ENCODE peak calls at places on chromosomes 5 and 9, in ten cellular contexts. B is Panc1, Z is GM23338, D is stomach, H is SK-N-SH, E is sigmoid colon, T is breast epithelium, R is endothelial cell of umbilical vein, V is suprapubic skin, A is HL-60. N is an unnamed sample.

GRCh38 chr5:4640793-4641192 is 499.3 kb upstream of the ADAMTS16 start:
- DNase-seq in A (no peak), B (no peak), Z (peak), R (no peak), D (no peak), E (no peak), H (no peak), V (no peak), T (no peak), N (no peak)

GRCh38 chr9:91795500-91796241 is 154.4 kb downstream of the ROR2 start:
- DNase-seq in B (no peak), D (no peak), E (peak), H (no peak), Z (no peak), A (no peak), R (no peak), T (no peak), V (no peak), N (no peak)

GRCh38 chr5:140190868-140191209 is 15.9 kb downstream of the CYSTM1 start:
- DNase-seq in T (no peak), B (no peak), H (no peak), D (no peak), A (no peak), Z (no peak), R (peak), E (no peak), V (no peak), N (no peak)

GRCh38 chr9:115442054-115442453 is 324.1 kb upstream of the TNC start:
- DNase-seq in H (no peak), R (no peak), V (no peak), E (no peak), T (no peak), A (no peak), Z (no peak), D (no peak), B (no peak), N (no peak)

GRCh38 chr5:155147222-155147621 is 133.7 kb downstream of the KIF4B start:
- DNase-seq in V (no peak), Z (no peak), A (no peak), E (no peak), D (no peak), T (no peak), R (peak), B (no peak), H (peak), N (no peak)

GRCh38 chr5:72066658-72067057 is 40.6 kb upstream of the MAP1B start:
- DNase-seq in B (no peak), V (no peak), Z (no peak), H (no peak), A (no peak), D (no peak), T (no peak), E (no peak), R (no peak), N (no peak)

GRCh38 chr9:4490705-4491620 is 695 bp downstream of the SLC1A1 start:
- DNase-seq in V (no peak), T (no peak), B (no peak), Z (peak), R (peak), E (no peak), H (peak), D (no peak), A (no peak), N (no peak)

GRCh38 chr9:124537926-124538325 is 30.7 kb upstream of the NR5A1 start:
- DNase-seq in A (no peak), B (no peak), H (no peak), R (no peak), E (no peak), T (no peak), D (peak), V (no peak), Z (no peak), N (peak)

GRCh38 chr9:114366334-114367128 is 21.3 kb downstream of the AKNA start:
- DNase-seq in E (no peak), D (no peak), Z (no peak), H (no peak), B (no peak), V (no peak), A (peak), R (no peak), T (no peak), N (peak)

GRCh38 chr5:33231214-33231710 is 209.5 kb upstream of the TARS1 start:
- DNase-seq in H (no peak), B (no peak), E (no peak), D (no peak), T (no peak), Z (no peak), R (no peak), V (no peak), A (no peak), N (no peak)

GRCh38 chr9:137305060-137305787 is 3.2 kb upstream of the NRARP start:
- DNase-seq in A (peak), E (no peak), B (no peak), V (peak), R (peak), D (peak), T (no peak), Z (peak), H (peak), N (peak)

GRCh38 chr5:124669300-124669648 is 77.2 kb downstream of the ZNF608 start:
- DNase-seq in A (no peak), D (no peak), B (no peak), T (no peak), Z (no peak), H (no peak), V (no peak), E (no peak), R (no peak), N (no peak)

GRCh38 chr9:14645648-14646047 is 47.6 kb downstream of the ZDHHC21 start:
- DNase-seq in B (no peak), H (no peak), T (no peak), D (no peak), A (no peak), E (no peak), V (no peak), R (no peak), Z (no peak), N (no peak)

GRCh38 chr5:69238760-69239251 is 4.1 kb downstream of the CDK7 start:
- DNase-seq in H (no peak), B (peak), Z (no peak), A (no peak), D (no peak), E (no peak), V (no peak), R (peak), T (no peak), N (no peak)

GRCh38 chr9:37034320-37034937 is 361 bp upstream of the PAX5 start:
- DNase-seq in B (no peak), E (no peak), A (peak), Z (peak), T (no peak), H (peak), D (no peak), V (no peak), R (no peak), N (peak)

GRCh38 chr5:137870647-137871339 is 3.1 kb downstream of the MYOT start:
- DNase-seq in B (no peak), V (no peak), A (no peak), R (no peak), Z (no peak), D (no peak), E (no peak), T (no peak), H (no peak), N (no peak)

GRCh38 chr9:3968891-3969290 is 331.0 kb downstream of the GLIS3 start:
- DNase-seq in V (no peak), Z (no peak), R (no peak), T (peak), E (no peak), A (no peak), H (no peak), D (no peak), B (peak), N (no peak)

GRCh38 chr5:136034976-136035375 is 6.2 kb downstream of the TGFBI start:
- DNase-seq in Z (no peak), H (no peak), V (no peak), R (no peak), A (no peak), T (no peak), D (no peak), E (peak), B (no peak), N (no peak)

DNA sequence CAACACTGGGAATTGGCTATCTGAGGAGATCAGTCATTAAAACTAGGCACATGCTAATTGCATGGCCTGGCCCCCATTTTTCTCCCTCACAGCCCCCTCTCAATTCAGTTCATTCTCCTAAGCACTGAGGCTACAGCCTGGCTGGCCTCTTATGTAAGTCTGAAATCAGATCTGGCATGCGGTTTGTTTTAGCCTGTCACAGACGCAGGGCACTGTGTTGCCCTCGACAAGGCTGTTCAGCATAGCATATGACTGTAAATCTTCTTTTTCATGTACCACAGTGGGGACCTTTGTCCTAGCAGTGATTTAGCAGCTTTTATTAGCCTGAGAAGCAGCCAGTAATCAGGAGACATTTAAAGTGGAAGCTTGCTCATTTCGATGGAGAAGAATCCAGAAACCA is 57.9 kb downstream of the RORB start:
- DNase-seq in A (no peak), D (no peak), T (no peak), R (no peak), B (no peak), V (no peak), H (peak), Z (no peak), E (no peak), N (no peak)
- H3K27ac ChIP-seq in A (no peak), D (no peak), T (no peak), R (no peak), B (no peak), V (no peak), H (peak), Z (no peak), E (no peak), N (no peak)

GRCh38 chr5:180825768-180826525 is 23.3 kb upstream of the MGAT1 start:
- DNase-seq in Z (no peak), B (peak), H (no peak), A (no peak), V (no peak), D (peak), R (peak), T (peak), E (peak), N (peak)

GRCh38 chr5:180829711-180830110 is 27.1 kb upstream of the MGAT1 start:
- DNase-seq in D (no peak), A (no peak), H (no peak), B (no peak), T (no peak), Z (no peak), V (no peak), E (no peak), R (no peak), N (no peak)

GRCh38 chr5:180832638-180833068 is 28.4 kb downstream of the ZFP62 start:
- DNase-seq in D (no peak), H (no peak), B (no peak), Z (no peak), V (no peak), T (no peak), A (no peak), R (no peak), E (no peak), N (peak)

GRCh38 chr5:180830253-180831138 is 27.9 kb upstream of the MGAT1 start:
- DNase-seq in T (peak), B (no peak), D (peak), A (no peak), E (peak), V (peak), H (peak), R (no peak), Z (peak), N (peak)

GRCh38 chr5:180831139-180832080 is 28.8 kb upstream of the MGAT1 start:
- DNase-seq in A (peak), B (peak), T (peak), V (peak), E (peak), D (peak), R (peak), Z (peak), H (peak), N (peak)
- TF ChIP-seq POLR2AphosphoS5 in A (peak), B (peak), T (peak), V (peak), E (peak), D (peak), R (peak), Z (peak), H (peak), N (peak)

DNA sequence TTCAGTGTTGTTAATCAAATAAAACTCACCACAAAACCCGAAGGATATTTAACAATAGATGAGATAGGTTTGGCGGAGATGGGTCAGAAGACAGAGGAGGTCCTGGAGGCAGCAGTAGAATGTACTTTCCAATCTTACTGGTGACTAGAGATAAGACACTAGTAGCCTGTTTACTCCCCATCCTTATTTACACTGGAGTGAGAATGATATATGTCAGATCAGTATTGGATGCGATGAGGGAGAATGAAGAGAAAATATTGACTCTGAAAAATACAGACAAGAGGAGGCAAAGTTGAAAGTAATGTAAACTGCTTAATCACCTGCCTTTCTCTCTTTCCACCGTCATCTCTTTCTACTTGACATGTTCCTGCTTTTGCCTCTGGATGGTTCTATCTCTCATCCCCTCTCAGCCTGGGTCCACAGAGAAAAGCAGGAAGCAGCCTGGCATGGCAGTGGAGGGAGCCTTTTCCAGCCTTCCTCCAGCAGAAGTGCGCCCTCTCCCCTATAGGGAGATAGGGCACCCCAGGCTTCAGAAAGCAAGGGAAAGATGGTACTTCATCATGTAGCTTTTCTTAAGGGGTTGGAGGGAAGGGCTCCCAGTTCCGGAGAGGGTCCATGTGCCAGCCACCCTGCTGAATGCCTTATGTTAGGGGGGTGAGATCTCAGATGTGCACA is 11.1 kb downstream of the PALM2AKAP2 start:
- DNase-seq in R (no peak), Z (peak), A (no peak), B (no peak), V (no peak), H (no peak), E (no peak), T (no peak), D (no peak), N (no peak)
- H3K27ac ChIP-seq in R (no peak), Z (no peak), A (no peak), B (no peak), V (no peak), H (peak), E (no peak), T (no peak), D (no peak), N (no peak)

DNA sequence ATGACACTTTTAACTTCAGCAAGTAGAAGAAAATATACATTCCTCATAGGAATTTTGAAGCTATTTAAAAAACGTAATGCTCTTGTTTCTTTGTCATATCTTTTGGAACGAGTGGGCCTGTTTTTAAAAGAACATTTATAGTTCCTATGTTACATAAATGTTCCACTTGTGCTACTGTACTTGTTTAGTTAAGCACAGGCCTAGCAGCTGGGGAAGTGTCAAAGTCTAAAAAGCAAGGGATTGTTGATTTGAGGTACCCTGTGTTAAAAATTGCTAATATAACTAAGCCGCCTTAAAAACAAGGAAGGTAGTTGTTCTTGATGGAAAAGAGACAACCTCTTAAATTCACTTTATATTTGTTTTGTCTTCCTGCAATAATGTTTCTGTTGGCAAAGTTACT is 27.2 kb upstream of the ELL2 start:
- DNase-seq in A (no peak), Z (no peak), D (no peak), H (no peak), V (no peak), T (no peak), R (no peak), B (no peak), E (no peak), N (no peak)
- TF ChIP-seq POLR2AphosphoS5 in A (no peak), Z (no peak), D (no peak), H (no peak), V (no peak), T (no peak), R (no peak), B (no peak), E (no peak), N (no peak)

DNA sequence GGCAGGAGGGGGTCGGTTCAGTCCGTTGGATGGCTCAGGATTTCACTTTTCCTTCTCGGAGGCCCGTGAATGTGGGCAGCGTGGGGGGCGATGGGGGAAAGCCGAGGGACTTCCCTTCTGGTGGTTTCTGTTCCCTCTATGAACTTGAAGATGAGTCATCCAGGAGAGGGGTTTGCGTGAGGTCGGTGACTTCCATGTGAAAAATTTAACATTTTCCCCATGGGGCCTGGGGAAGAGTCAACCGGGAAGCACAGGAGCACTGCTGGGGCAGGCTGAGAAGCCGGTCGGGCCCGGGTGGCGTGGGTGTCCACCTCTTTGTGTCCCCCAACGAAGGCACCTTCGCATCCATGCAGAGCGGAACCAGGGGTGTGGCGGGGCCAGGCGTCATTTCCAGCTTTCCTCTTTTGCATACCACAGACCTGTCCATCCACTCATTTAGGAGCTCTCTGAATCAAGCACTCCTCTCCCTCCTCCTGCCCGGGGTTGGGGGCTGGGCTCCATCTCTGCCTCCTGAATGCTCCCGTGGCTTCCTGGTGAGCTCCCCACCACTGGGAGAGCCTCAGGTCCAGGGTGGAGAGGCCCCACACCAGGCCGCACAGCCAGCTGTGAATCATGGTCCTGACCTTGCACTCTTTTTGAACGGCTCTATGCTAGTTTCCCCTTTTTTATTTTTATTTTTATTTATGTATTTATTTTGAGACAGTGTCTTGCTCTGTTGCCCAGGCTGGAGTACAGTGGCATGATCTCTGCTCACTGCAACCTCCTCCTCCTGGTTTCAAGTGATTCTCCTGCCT is 68.4 kb downstream of the ANKRD33B start:
- DNase-seq in A (peak), B (no peak), Z (no peak), R (no peak), E (peak), T (no peak), D (no peak), H (no peak), V (no peak), N (peak)
- H3K27ac ChIP-seq in A (peak), B (no peak), Z (no peak), R (no peak), E (no peak), T (no peak), D (peak), H (no peak), V (no peak), N (peak)

GRCh38 chr5:168790691-168791230 is 211.6 kb upstream of the PANK3 start:
- DNase-seq in R (no peak), T (no peak), A (peak), Z (no peak), D (no peak), H (no peak), B (no peak), V (no peak), E (no peak), N (no peak)
- TF ChIP-seq POLR2AphosphoS5 in R (no peak), T (no peak), A (no peak), Z (no peak), D (no peak), H (no peak), B (no peak), V (no peak), E (no peak), N (no peak)

GRCh38 chr9:129273941-129274709 is 96.1 kb upstream of the IER5L start:
- DNase-seq in T (peak), D (no peak), Z (no peak), V (no peak), H (peak), E (peak), R (no peak), A (peak), B (no peak), N (no peak)
- H3K27ac ChIP-seq in T (no peak), D (no peak), Z (no peak), V (no peak), H (no peak), E (no peak), R (no peak), A (no peak), B (no peak), N (no peak)

GRCh38 chr5:6995115-6995514 is 281.9 kb downstream of the TENT4A start:
- DNase-seq in B (no peak), Z (no peak), R (no peak), A (no peak), D (no peak), H (no peak), V (no peak), T (no peak), E (no peak), N (no peak)

GRCh38 chr5:7000316-7000715 is 287.1 kb downstream of the TENT4A start:
- DNase-seq in B (no peak), R (no peak), V (no peak), D (no peak), Z (no peak), A (no peak), H (no peak), E (no peak), T (no peak), N (no peak)
- TF ChIP-seq POLR2AphosphoS5 in B (no peak), R (no peak), V (no peak), D (no peak), Z (no peak), A (no peak), H (no peak), E (no peak), T (no peak), N (no peak)